ENCODE peak calls at places on chromosomes 1 and 21, in five cellular contexts. C, B, X, Y and U are unnamed samples. For H3K36me3, the result is how much of the 10 kb centered on the place peaks cover.

GRCh38 chr1:180926164-180926981 is 13.7 kb downstream of the KIAA1614 start:
- DNase-seq in X (no peak), B (no peak), Y (no peak), C (no peak), U (no peak)

GRCh38 chr1:20521960-20522861 is 14.3 kb upstream of the MUL1 start:
- DNase-seq in C (peak), X (peak), Y (peak), B (peak), U (peak)

GRCh38 chr1:70966018-70966638 is 81.5 kb downstream of the PTGER3 start:
- DNase-seq in Y (peak), B (peak), X (no peak), C (peak), U (no peak)

GRCh38 chr1:54460346-54460745 is 54.2 kb upstream of the SSBP3 start:
- DNase-seq in B (no peak), C (no peak), Y (no peak), X (no peak), U (no peak)

GRCh38 chr1:157314408-157314807 is 176.2 kb upstream of the ETV3 start:
- DNase-seq in Y (no peak), X (no peak), B (no peak), C (no peak), U (no peak)

GRCh38 chr1:41242645-41243171 is 602 bp upstream of the SCMH1 start:
- DNase-seq in B (no peak), C (no peak), Y (no peak), X (no peak), U (no peak)

GRCh38 chr1:208132287-208132882 is 111.8 kb downstream of the PLXNA2 start:
- DNase-seq in B (peak), Y (peak), X (peak), C (peak), U (peak)

GRCh38 chr1:185670187-185670627 is 64.0 kb upstream of the HMCN1 start:
- DNase-seq in X (no peak), C (no peak), Y (no peak), B (no peak), U (no peak)

GRCh38 chr21:46125846-46126301 is 28.0 kb downstream of the COL6A2 start:
- DNase-seq in X (no peak), B (no peak), Y (no peak), C (no peak), U (no peak)

GRCh38 chr21:35932232-35932911 is 128.0 kb downstream of the SETD4 start:
- DNase-seq in X (no peak), C (no peak), Y (no peak), B (peak), U (peak)

GRCh38 chr21:32645261-32646182 is 33.3 kb upstream of the CFAP298 start:
- DNase-seq in B (no peak), X (peak), Y (no peak), C (peak), U (no peak)

GRCh38 chr1:193069748-193070394 is 10.5 kb downstream of the RO60 start:
- DNase-seq in B (no peak), C (peak), Y (no peak), X (no peak), U (no peak)

GRCh38 chr1:55466343-55466742 is 251.2 kb upstream of the USP24 start:
- DNase-seq in B (no peak), X (no peak), Y (no peak), C (no peak), U (no peak)

GRCh38 chr1:226526801-226527595 is 21.6 kb upstream of the STUM start:
- DNase-seq in B (peak), C (peak), X (no peak), Y (peak), U (no peak)

GRCh38 chr1:180720753-180721152 is 88.9 kb downstream of the XPR1 start:
- DNase-seq in Y (no peak), X (no peak), C (no peak), B (no peak), U (no peak)

GRCh38 chr1:68293122-68293521 is 60.8 kb upstream of the WLS start:
- DNase-seq in Y (no peak), X (no peak), C (no peak), B (no peak), U (no peak)

GRCh38 chr1:86757272-86757984 is 53.1 kb downstream of the SH3GLB1 start:
- DNase-seq in Y (no peak), C (no peak), X (no peak), B (no peak), U (no peak)

GRCh38 chr1:242800521-242800920 is 276.0 kb upstream of the PLD5 start:
- DNase-seq in C (no peak), B (no peak), Y (no peak), X (no peak), U (no peak)

GRCh38 chr1:100070201-100070939 is 62.4 kb downstream of the SASS6 start:
- DNase-seq in Y (no peak), B (no peak), C (no peak), X (no peak), U (no peak)

GRCh38 chr1:100065969-100066227 is 66.8 kb downstream of the SASS6 start:
- DNase-seq in B (no peak), C (no peak), X (no peak), Y (no peak), U (no peak)

DNA sequence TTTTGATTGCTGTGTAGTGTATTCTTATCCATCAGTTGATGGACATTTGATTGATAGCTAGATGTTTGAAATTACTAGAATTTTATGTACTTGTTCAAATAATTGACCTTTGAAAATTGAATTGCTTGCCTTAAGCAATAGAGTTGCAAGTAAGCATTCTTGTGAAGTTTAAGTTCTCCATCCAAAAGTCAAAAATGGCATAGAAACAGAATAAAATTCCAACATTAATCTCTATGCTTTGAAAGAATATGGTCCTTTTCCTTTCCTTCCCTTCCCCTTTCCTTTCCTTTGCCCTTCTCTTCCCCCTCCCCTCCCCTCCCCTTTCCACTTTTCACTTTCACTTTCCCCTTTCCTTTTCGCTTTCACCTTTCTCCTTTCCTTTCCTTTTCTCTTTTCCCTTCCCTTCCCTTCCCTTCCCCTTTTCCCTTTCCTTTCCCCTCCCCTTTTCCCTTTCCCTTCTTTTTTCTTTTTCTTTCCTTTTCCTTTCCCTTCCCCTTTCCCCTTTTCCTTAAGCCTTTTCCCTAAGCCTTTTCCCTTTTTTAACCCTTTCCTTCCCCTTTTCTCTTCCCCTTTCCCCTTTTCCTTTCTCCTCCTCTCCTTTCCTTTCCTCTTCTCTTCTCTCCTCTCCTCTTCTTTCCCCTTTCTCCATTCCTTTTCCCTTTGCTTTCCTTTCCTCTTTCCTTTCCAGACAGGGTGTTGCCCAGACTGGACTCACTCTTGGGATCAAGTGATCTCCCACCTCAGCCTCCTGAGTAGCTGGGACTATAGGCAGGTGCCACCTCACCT is 67.4 kb downstream of the SASS6 start:
- DNase-seq in Y (no peak), B (no peak), X (no peak), C (no peak), U (no peak)
- H3K36me3 ChIP-seq in Y (half or more), B (under half), X (under half), C (half or more), U (under half)

DNA sequence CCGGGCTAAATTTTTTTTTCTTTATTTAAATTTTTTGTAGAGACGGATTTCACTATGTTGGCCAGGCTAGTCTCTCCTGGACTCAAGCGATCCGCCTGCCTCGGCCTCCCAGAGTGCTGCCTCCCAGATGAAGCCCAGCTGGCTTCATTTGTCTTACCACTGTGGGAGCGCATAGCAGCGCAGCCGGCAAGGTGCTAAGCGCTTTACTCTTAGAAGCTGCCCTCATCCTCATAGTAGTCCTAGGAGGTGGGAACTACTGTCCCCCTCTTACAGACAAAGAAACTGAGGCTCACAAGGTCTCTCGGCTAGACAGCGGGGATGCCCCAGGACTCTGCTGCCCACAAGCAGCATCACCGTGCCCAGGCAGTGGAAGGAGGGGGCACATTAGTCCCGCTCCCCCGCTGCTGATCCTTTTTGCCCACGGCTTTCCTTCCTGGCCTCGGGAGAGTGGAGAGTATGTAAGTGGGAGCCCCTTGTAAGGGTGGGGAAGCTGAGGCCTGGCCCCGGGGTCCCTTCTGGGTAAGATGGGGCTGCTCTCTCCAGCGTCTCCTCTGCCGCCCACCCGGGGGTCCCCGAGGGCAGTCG is 726 bp downstream of the TMEM54 start:
- DNase-seq in X (no peak), Y (no peak), C (no peak), B (no peak), U (no peak)
- TF ChIP-seq ZNF274 in X (no peak), Y (no peak), C (no peak), B (no peak), U (no peak)

GRCh38 chr1:234724517-234725176 is 114.7 kb upstream of the IRF2BP2 start:
- DNase-seq in B (peak), X (no peak), Y (no peak), C (peak), U (no peak)

GRCh38 chr1:234725177-234726132 is 115.5 kb upstream of the IRF2BP2 start:
- DNase-seq in Y (no peak), B (no peak), X (no peak), C (peak), U (no peak)

GRCh38 chr1:234727018-234727757 is 117.2 kb upstream of the IRF2BP2 start:
- DNase-seq in B (no peak), Y (no peak), X (no peak), C (peak), U (peak)

GRCh38 chr1:234728740-234729139 is 118.8 kb upstream of the IRF2BP2 start:
- DNase-seq in X (no peak), C (no peak), B (no peak), Y (no peak), U (no peak)

GRCh38 chr1:234726359-234726836 is 116.4 kb upstream of the IRF2BP2 start:
- DNase-seq in C (no peak), B (no peak), Y (no peak), X (no peak), U (no peak)
- TF ChIP-seq CTCF in C (no peak), B (no peak), Y (no peak), X (no peak), U (no peak)

GRCh38 chr21:44436111-44436611 is 19.1 kb upstream of the LRRC3 start:
- DNase-seq in X (no peak), Y (no peak), C (no peak), B (no peak), U (no peak)

GRCh38 chr21:44436958-44437357 is 18.4 kb upstream of the LRRC3 start:
- DNase-seq in C (no peak), Y (no peak), B (no peak), X (no peak), U (no peak)

GRCh38 chr21:44434568-44434925 is 20.8 kb upstream of the LRRC3 start:
- DNase-seq in C (no peak), X (no peak), B (no peak), Y (no peak), U (no peak)

GRCh38 chr21:44433791-44434567 is 21.3 kb upstream of the LRRC3 start:
- DNase-seq in Y (no peak), C (no peak), B (no peak), X (no peak), U (no peak)

DNA sequence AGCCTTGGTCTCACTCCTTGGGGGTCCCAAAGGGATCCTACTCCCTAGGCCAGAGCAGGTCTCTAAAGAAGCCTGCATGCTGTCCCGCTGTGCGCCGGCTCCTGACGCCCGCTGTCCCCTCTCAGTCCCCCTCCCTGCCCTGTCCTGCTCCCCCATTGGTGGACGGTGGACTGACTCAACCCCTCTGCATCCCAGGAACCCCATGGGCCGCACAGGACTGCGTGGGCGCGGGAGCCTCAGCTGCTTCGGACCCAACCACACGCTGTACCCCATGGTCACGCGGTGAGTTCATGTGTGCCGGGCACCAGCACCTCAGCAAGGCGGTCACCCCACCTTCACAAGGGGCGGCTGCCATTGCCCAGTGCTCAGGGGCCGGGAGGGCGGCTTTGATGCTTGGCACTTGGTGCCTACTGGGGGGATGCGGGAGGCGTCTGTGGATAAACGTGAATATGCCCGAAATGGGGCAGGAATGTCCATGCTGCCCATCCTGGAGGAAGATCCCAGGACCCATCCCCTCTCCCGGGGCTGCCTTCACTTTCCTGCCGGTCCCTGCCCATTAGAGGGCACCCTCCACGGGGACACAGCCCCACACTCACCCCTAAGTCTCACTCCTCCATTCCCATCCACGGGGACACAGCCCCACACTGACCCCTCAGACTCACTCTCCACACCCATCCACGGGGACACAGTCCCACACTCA is 20.2 kb upstream of the LRRC3 start:
- DNase-seq in Y (no peak), X (no peak), B (no peak), C (no peak), U (no peak)
- H3K36me3 ChIP-seq in Y (under half), X (under half), B (under half), C (under half), U (under half)

GRCh38 chr1:231590453-231591198 is 36.0 kb upstream of the DISC1 start:
- DNase-seq in Y (peak), X (no peak), B (peak), C (no peak), U (no peak)
- TF ChIP-seq ZNF274 in Y (no peak), X (no peak), B (no peak), C (no peak), U (no peak)

GRCh38 chr1:154199563-154199879 is 6.6 kb downstream of the CFAP141 start:
- DNase-seq in X (no peak), B (no peak), C (no peak), Y (peak), U (no peak)
- TF ChIP-seq CTCF in X (no peak), B (peak), C (no peak), Y (peak), U (no peak)

GRCh38 chr1:19347538-19348177 is 35.5 kb downstream of the SLC66A1 start:
- DNase-seq in B (no peak), Y (no peak), X (no peak), C (no peak), U (no peak)

GRCh38 chr1:19343617-19344350 is 31.7 kb downstream of the SLC66A1 start:
- DNase-seq in C (no peak), B (no peak), X (no peak), Y (no peak), U (no peak)

GRCh38 chr1:19344372-19344810 is 32.3 kb downstream of the SLC66A1 start:
- DNase-seq in B (no peak), Y (peak), C (peak), X (peak), U (no peak)

GRCh38 chr1:19344831-19345230 is 32.7 kb downstream of the SLC66A1 start:
- DNase-seq in Y (no peak), X (no peak), C (no peak), B (no peak), U (no peak)

DNA sequence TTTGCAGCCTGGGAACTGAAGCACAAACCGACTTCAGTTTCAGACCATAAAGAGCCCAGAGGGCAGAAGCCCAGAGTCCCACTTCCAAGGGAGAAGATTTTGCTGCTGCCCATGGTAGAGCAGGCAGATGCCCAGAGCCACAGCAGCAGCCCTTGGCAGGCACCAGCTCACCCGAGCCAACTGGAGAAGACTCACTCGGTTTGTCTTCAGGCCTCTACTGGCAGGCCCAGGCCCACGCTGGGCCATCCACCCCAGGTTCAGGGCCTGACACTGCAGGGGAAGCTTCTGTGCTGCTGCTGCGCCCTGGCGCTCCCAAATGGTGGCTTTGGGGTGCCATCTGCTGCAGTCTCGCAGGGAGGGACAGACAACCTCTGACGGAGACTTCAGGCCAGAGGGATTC is 33.3 kb downstream of the SLC66A1 start:
- DNase-seq in Y (no peak), C (no peak), B (no peak), X (no peak), U (no peak)
- H3K36me3 ChIP-seq in Y (under half), C (under half), B (under half), X (under half), U (under half)